ENCODE peak calls at places on chromosomes 2 and 18, in eight cellular contexts. L is upper lobe of right lung; B is tibial nerve; V is CD8-positive, alpha-beta T cell; R is psoas muscle; F is sigmoid colon; J is thyroid gland; N is ovary. Z is an unnamed sample.

GRCh38 chr18:56709463-56709862 is 58.3 kb downstream of the WDR7 start:
- DNase-seq in J (no peak), B (no peak), L (no peak), N (no peak), F (no peak), V (peak), R (no peak), Z (no peak)

GRCh38 chr2:213475433-213475832 is 191.2 kb downstream of the SPAG16 start:
- DNase-seq in F (no peak), B (no peak), L (no peak), V (no peak), N (no peak), J (no peak), R (no peak), Z (no peak)

GRCh38 chr2:125243074-125243473 is 1218.0 kb downstream of the CNTNAP5 start:
- DNase-seq in R (no peak), L (no peak), J (no peak), F (no peak), V (no peak), B (no peak), N (no peak), Z (no peak)

GRCh38 chr2:113762377-113763118 is 6.1 kb upstream of the SLC35F5 start:
- DNase-seq in L (no peak), N (no peak), F (no peak), V (no peak), B (no peak), R (no peak), J (no peak), Z (no peak)

GRCh38 chr2:39326644-39327043 is 82.9 kb upstream of the CDKL4 start:
- DNase-seq in V (no peak), J (no peak), L (no peak), B (no peak), N (no peak), F (no peak), R (no peak), Z (no peak)

GRCh38 chr2:108268001-108268400 is 20.7 kb upstream of the SULT1C2 start:
- DNase-seq in J (no peak), B (no peak), F (no peak), V (no peak), L (no peak), R (no peak), N (no peak), Z (no peak)

GRCh38 chr2:120693121-120693520 is 42.5 kb upstream of the GLI2 start:
- DNase-seq in V (no peak), F (no peak), B (no peak), J (no peak), L (no peak), N (no peak), R (no peak), Z (no peak)

GRCh38 chr18:59516356-59517155 is 157.5 kb upstream of the LMAN1 start:
- DNase-seq in N (peak), B (peak), R (no peak), V (no peak), L (no peak), J (peak), F (peak), Z (no peak)

GRCh38 chr2:99626158-99626557 is 136.3 kb upstream of the REV1 start:
- DNase-seq in V (no peak), R (no peak), J (no peak), L (no peak), N (no peak), F (no peak), B (no peak), Z (no peak)

GRCh38 chr2:84923009-84923408 is 17.6 kb downstream of the TMSB10 start:
- DNase-seq in R (no peak), B (no peak), V (no peak), N (no peak), L (no peak), J (no peak), F (no peak), Z (no peak)

GRCh38 chr2:238290079-238290478 is 1.7 kb upstream of the PER2 start:
- DNase-seq in V (peak), N (no peak), L (no peak), J (peak), F (peak), R (no peak), B (peak), Z (no peak)

GRCh38 chr18:50816767-50817166 is 3.0 kb downstream of the MRO start:
- DNase-seq in B (no peak), R (no peak), J (peak), L (no peak), F (no peak), V (no peak), N (no peak), Z (no peak)

GRCh38 chr18:2894841-2895370 is 48.1 kb downstream of the EMILIN2 start:
- DNase-seq in F (no peak), B (no peak), V (no peak), R (no peak), J (no peak), N (no peak), L (no peak), Z (no peak)

GRCh38 chr2:216696321-216696720 is 972 bp upstream of the IGFBP5 start:
- DNase-seq in R (no peak), L (no peak), B (no peak), F (no peak), V (no peak), N (no peak), J (no peak), Z (no peak)

GRCh38 chr2:215940645-215941184 is 72.6 kb downstream of the MREG start:
- DNase-seq in J (no peak), F (no peak), L (no peak), B (no peak), N (no peak), V (no peak), R (no peak), Z (no peak)

GRCh38 chr2:113756088-113757058 is at the start of gene SLC35F5:
- DNase-seq in B (peak), R (peak), J (peak), N (peak), V (peak), L (peak), F (peak), Z (peak)

GRCh38 chr2:120779781-120780283 is 44.2 kb downstream of the GLI2 start:
- DNase-seq in B (no peak), L (no peak), J (no peak), V (no peak), R (no peak), N (no peak), F (no peak), Z (no peak)

GRCh38 chr2:99949530-99949929 is 192.9 kb downstream of the AFF3 start:
- DNase-seq in B (no peak), N (no peak), F (no peak), J (no peak), R (no peak), L (no peak), V (no peak), Z (no peak)

GRCh38 chr2:216130346-216130951 is 21.3 kb downstream of the XRCC5 start:
- DNase-seq in J (no peak), F (no peak), V (no peak), B (no peak), L (no peak), R (no peak), N (no peak), Z (no peak)

GRCh38 chr2:65212619-65213018 is 15.0 kb upstream of the ACTR2 start:
- DNase-seq in L (no peak), B (no peak), R (no peak), J (no peak), N (no peak), F (no peak), V (no peak), Z (no peak)

GRCh38 chr2:163735692-163736432 is at the start of gene FIGN:
- DNase-seq in J (peak), V (no peak), B (peak), L (peak), N (peak), R (peak), F (peak), Z (peak)

GRCh38 chr2:100017633-100018032 is 124.8 kb downstream of the AFF3 start:
- DNase-seq in J (no peak), N (no peak), R (no peak), V (no peak), L (no peak), B (no peak), F (no peak), Z (no peak)

GRCh38 chr2:177984739-177985138 is 87.8 kb downstream of the PDE11A start:
- DNase-seq in L (no peak), R (no peak), F (no peak), J (no peak), V (no peak), N (no peak), B (no peak), Z (no peak)

GRCh38 chr18:59874166-59874565 is 25.6 kb upstream of the PMAIP1 start:
- DNase-seq in V (no peak), B (no peak), N (no peak), F (no peak), J (no peak), L (no peak), R (no peak), Z (no peak)

GRCh38 chr2:228136027-228136426 is 45.5 kb downstream of the SPHKAP start:
- DNase-seq in L (no peak), N (no peak), J (no peak), R (no peak), F (no peak), V (no peak), B (no peak), Z (no peak)

GRCh38 chr18:45627204-45627526 is 11.9 kb downstream of the SLC14A2 start:
- DNase-seq in R (no peak), B (no peak), F (no peak), V (no peak), J (peak), N (no peak), L (no peak), Z (no peak)

GRCh38 chr2:181774601-181775179 is 94.4 kb upstream of the NEUROD1 start:
- DNase-seq in V (no peak), J (no peak), N (no peak), L (no peak), F (no peak), R (no peak), B (no peak), Z (no peak)

GRCh38 chr2:211247751-211248150 is 691.4 kb downstream of the CPS1 start:
- DNase-seq in B (no peak), J (no peak), R (no peak), F (no peak), V (no peak), N (no peak), L (no peak), Z (no peak)

GRCh38 chr2:216426938-216427337 is 14.7 kb downstream of the SMARCAL1 start:
- DNase-seq in F (no peak), V (no peak), J (no peak), R (no peak), N (no peak), B (no peak), L (no peak), Z (no peak)

GRCh38 chr2:61792355-61792754 is 61.5 kb downstream of the FAM161A start:
- DNase-seq in N (no peak), J (no peak), R (no peak), V (no peak), B (no peak), F (no peak), L (no peak), Z (no peak)

GRCh38 chr18:55819448-55819847 is 231.5 kb upstream of the TCF4 start:
- DNase-seq in L (no peak), N (no peak), B (no peak), V (no peak), J (no peak), R (no peak), F (no peak), Z (no peak)

GRCh38 chr2:56714400-56714799 is 530.6 kb downstream of the CCDC85A start:
- DNase-seq in B (no peak), L (no peak), N (no peak), J (no peak), F (no peak), V (no peak), R (no peak), Z (no peak)

GRCh38 chr2:85811173-85811849 is 57.5 kb downstream of the ATOH8 start:
- DNase-seq in F (no peak), V (no peak), B (no peak), R (peak), L (peak), J (peak), N (peak), Z (no peak)

GRCh38 chr2:190409616-190410015 is 1.5 kb downstream of the MFSD6 start:
- DNase-seq in B (no peak), R (no peak), J (no peak), F (no peak), N (no peak), V (no peak), L (no peak), Z (no peak)

GRCh38 chr2:62691186-62691585 is 14.3 kb upstream of the EHBP1 start:
- DNase-seq in F (no peak), V (no peak), L (no peak), N (no peak), B (no peak), J (no peak), R (no peak), Z (no peak)

DNA sequence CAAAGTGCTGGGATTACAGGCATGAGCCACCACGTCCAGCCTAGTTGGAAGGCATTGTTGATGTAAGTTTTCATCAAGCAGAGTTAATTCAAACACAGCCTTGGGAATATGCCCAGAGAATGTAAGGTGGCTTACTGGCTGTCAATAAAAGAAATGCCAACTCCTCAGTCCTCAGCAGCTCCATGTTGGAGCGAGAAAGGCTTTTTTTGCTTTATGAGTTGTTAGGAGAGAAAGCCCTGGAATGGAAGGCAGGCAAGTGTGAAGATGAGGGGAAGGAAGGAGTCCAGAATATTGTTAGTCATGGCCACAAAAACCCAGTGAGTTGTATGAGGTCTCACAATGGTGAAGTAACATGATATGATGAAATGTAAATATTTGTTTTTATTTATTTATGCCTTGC is 57.1 kb downstream of the MAP4K4 start:
- DNase-seq in L (no peak), R (no peak), V (no peak), B (no peak), J (no peak), F (no peak), N (no peak), Z (no peak)
- H3K27ac ChIP-seq in L (no peak), R (peak), V (no peak), B (peak), J (no peak), F (peak), N (no peak), Z (peak)

GRCh38 chr2:72919414-72920316 is 2.3 kb downstream of the EMX1 start:
- DNase-seq in L (no peak), B (no peak), V (no peak), N (no peak), J (no peak), R (no peak), F (peak), Z (no peak)
- H3K4me3 ChIP-seq in L (no peak), B (peak), V (peak), N (no peak), J (no peak), R (peak), F (peak), Z (peak)

GRCh38 chr2:130845507-130846085 is 8.9 kb downstream of the ARHGEF4 start:
- DNase-seq in F (no peak), N (no peak), V (no peak), B (no peak), J (no peak), L (no peak), R (no peak), Z (no peak)

GRCh38 chr2:130841741-130842365 is 5.1 kb downstream of the ARHGEF4 start:
- DNase-seq in V (no peak), B (no peak), R (peak), J (no peak), N (no peak), L (no peak), F (no peak), Z (no peak)

GRCh38 chr2:130842770-130843169 is 6.1 kb downstream of the ARHGEF4 start:
- DNase-seq in V (no peak), R (peak), B (no peak), J (no peak), F (no peak), N (no peak), L (no peak), Z (no peak)

GRCh38 chr2:130844161-130844560 is 7.4 kb downstream of the ARHGEF4 start:
- DNase-seq in B (no peak), F (no peak), J (no peak), V (no peak), L (no peak), N (no peak), R (no peak), Z (no peak)

DNA sequence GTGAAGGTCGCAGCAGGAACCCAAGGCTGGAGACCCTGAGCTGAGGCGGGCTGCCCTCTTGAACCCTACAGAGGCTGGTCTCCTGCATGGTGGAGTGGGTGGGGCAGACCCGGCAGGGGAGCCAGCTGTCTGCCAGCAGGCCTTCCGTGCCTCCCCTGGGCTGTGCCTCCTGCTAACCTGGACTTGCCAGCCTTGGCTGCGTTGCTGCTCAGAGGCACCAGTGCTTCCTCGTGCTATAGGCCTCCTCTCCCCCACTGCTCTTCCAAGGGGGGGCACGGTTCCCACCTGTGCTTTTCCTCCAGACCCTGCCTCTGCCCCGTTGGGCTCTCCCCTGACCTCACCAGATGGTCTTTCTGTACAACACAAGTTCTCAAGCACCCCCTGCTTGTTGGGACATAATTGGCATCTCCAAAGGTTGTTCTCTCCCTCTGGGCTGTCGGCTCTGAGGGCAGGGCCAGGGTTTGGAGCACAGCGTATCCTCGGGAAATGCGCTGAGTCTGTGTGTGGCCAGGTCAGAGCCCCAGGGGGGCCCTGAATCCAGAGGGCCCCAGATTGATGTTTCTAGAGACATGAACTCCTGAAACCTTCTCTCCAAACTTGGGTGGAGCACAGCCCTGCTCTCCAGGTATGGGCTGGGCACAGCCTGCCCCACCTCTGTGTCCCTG is 6.7 kb downstream of the ARHGEF4 start:
- DNase-seq in R (no peak), V (no peak), F (no peak), J (no peak), B (no peak), N (no peak), L (no peak), Z (no peak)
- TF ChIP-seq CTCF in R (no peak), V (no peak), F (no peak), J (no peak), B (no peak), N (no peak), L (no peak), Z (no peak)

GRCh38 chr2:241772063-241772499 is 4.5 kb upstream of the GAL3ST2 start:
- DNase-seq in L (no peak), R (no peak), B (no peak), N (no peak), V (no peak), F (no peak), J (no peak), Z (no peak)
- H3K27ac ChIP-seq in L (no peak), R (no peak), B (peak), N (no peak), V (no peak), F (no peak), J (no peak), Z (no peak)

DNA sequence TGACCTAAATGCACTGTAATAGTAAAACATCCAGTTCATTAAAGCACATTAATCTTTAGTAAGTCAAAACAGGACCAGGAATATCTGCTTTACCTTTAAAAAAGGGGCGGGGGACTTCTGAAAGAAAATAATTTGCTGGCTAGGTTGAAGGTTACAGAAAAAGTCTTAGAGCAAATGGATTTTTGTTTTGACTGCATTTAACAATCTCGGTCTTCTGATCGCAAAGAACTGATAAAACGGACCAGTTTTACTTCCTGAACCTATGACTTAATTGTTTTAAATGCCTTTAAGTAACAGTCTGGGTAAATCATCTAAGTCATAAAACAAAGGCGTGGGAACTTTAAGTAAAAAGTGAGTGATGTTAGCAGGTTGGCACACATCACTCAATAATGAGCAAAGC is 783 bp downstream of the BUB1 start:
- DNase-seq in B (no peak), R (no peak), V (no peak), F (no peak), N (no peak), L (no peak), J (no peak), Z (no peak)
- H3K4me3 ChIP-seq in B (no peak), R (no peak), V (no peak), F (peak), N (no peak), L (no peak), J (no peak), Z (no peak)

DNA sequence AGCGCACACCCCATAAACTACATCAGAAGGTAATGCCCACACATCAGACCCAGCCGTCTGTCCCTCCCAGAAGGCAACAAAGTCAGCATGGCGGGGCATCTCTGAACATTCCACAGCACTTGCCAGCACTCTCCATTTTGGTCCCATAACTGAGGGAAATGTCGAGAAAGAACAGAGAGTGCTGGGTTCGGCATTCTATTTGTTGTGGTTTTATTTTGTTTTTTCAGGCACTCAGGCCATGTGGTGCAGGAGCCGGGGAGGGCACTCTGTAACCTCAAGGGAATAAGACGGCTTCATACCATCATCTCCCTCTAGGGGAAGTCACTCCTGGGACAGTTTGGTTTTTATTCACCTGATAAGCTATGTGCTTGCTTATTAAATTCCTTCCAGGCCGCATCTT is 156.0 kb downstream of the SEPTIN10 start:
- DNase-seq in F (peak), B (no peak), N (no peak), V (no peak), R (no peak), J (peak), L (peak), Z (no peak)
- TF ChIP-seq CTCF in F (no peak), B (no peak), N (no peak), V (no peak), R (no peak), J (peak), L (no peak), Z (peak)